ENCODE peak calls at places on chromosomes 1 and 21, in four cellular contexts. K is fibroblast of lung, S is heart left ventricle, A is ascending aorta. C is an unnamed sample.

GRCh38 chr1:116265931-116266863 is 106.8 kb upstream of the ATP1A1 start:
- DNase-seq in K (no peak), S (no peak), A (no peak), C (no peak)

GRCh38 chr1:226661965-226662364 is 77.1 kb downstream of the ITPKB start:
- DNase-seq in K (peak), S (no peak), A (no peak), C (peak)

GRCh38 chr1:25031601-25031965 is 101.5 kb upstream of the RUNX3 start:
- DNase-seq in K (no peak), S (no peak), A (no peak), C (no peak)

GRCh38 chr1:93907718-93908117 is 1.5 kb downstream of the GCLM start:
- DNase-seq in K (peak), S (peak), A (no peak), C (peak)

GRCh38 chr1:78665809-78666208 is 16.2 kb downstream of the IFI44 start:
- DNase-seq in K (no peak), S (no peak), A (no peak), C (no peak)

GRCh38 chr1:225508538-225509375 is 80.9 kb upstream of the LBR start:
- DNase-seq in K (peak), S (peak), A (peak), C (peak)

GRCh38 chr1:151416231-151416630 is 16.9 kb downstream of the PSMB4 start:
- DNase-seq in K (peak), S (no peak), A (no peak), C (no peak)

GRCh38 chr1:112995890-112996289 is 39.9 kb upstream of the SLC16A1 start:
- DNase-seq in K (no peak), S (no peak), A (no peak), C (no peak)

GRCh38 chr1:226318471-226318870 is 9.5 kb upstream of the LIN9 start:
- DNase-seq in K (no peak), S (no peak), A (no peak), C (no peak)

GRCh38 chr1:91749690-91750335 is 136.1 kb downstream of the TGFBR3 start:
- DNase-seq in K (no peak), S (no peak), A (no peak), C (no peak)

GRCh38 chr1:37392051-37392450 is 82.3 kb upstream of the ZC3H12A start:
- DNase-seq in K (no peak), S (no peak), A (no peak), C (no peak)

GRCh38 chr1:83632906-83633305 is 366.0 kb downstream of the TTLL7 start:
- DNase-seq in K (no peak), S (no peak), A (no peak), C (no peak)

GRCh38 chr21:41152149-41152548 is 15.8 kb upstream of the BACE2 start:
- DNase-seq in K (no peak), S (no peak), A (no peak), C (no peak)

GRCh38 chr21:30882907-30883597 is 1.7 kb upstream of the KRTAP11-1 start:
- DNase-seq in K (no peak), S (no peak), A (no peak), C (no peak)

GRCh38 chr1:33426906-33427305 is 4.0 kb downstream of the PHC2 start:
- DNase-seq in K (no peak), S (no peak), A (no peak), C (peak)

GRCh38 chr1:9373614-9374013 is 80.9 kb downstream of the SPSB1 start:
- DNase-seq in K (no peak), S (no peak), A (no peak), C (no peak)

GRCh38 chr1:9371951-9372350 is 79.3 kb downstream of the SPSB1 start:
- DNase-seq in K (no peak), S (no peak), A (no peak), C (no peak)

GRCh38 chr1:9369964-9370788 is 77.5 kb downstream of the SPSB1 start:
- DNase-seq in K (no peak), S (no peak), A (no peak), C (no peak)

GRCh38 chr1:9368356-9368755 is 75.7 kb downstream of the SPSB1 start:
- DNase-seq in K (no peak), S (no peak), A (no peak), C (no peak)

GRCh38 chr1:9371391-9371935 is 78.8 kb downstream of the SPSB1 start:
- DNase-seq in K (peak), S (peak), A (peak), C (peak)
- H3K4me3 ChIP-seq in K (no peak), S (no peak), A (no peak), C (no peak)

DNA sequence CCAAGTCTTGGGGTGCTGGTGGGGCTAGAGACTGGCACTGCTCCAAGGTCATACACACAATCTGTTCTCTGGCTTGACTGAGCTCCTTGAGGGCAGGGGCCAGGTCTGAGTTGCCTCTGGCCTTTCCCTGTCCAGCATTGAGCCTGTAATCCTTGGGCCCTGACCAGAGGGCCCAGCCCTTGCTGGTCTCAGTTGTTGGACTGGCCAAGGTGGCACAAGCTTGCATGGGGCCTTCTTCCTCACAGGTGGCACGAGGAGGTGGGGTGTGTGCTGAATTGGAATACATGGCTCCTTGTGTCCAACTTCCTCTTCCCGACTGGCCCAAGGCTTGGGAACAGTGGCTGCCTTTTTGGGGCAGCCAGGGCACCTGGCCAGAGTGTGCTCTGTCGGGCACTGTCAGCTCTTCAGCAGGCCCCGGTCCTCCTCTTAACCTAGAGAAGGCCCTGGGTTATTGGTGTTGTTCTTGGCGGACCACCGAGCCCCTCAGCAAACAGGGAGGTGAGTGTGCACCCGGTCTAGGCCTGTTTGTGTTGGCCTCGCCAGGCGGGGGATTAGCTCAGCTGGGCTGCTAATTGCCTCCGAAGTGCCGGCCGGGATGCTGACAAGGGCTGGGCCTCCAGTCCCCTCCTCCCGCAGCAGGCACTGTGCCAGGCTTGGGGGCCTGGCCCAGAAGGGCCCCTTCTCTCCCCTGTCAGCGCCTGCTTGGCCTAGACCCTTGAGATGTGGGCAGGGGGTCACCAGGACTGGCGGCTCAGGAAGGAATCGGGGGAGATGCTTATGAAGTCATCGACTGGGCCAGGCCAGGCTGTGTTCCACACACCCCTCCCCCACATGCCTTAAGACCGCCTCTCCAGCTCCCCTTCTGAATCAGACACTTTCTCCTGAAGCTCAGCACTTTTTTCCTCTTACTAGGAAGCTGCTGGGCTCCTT is 28.5 kb downstream of the WNT4 start:
- DNase-seq in K (peak), S (no peak), A (peak), C (peak)
- TF ChIP-seq CTCF in K (no peak), S (no peak), A (no peak), C (no peak)

GRCh38 chr1:155062151-155062686 is 1.3 kb upstream of the EFNA4 start:
- DNase-seq in K (no peak), S (no peak), A (no peak), C (no peak)
- H3K4me3 ChIP-seq in K (no peak), S (peak), A (no peak), C (no peak)

DNA sequence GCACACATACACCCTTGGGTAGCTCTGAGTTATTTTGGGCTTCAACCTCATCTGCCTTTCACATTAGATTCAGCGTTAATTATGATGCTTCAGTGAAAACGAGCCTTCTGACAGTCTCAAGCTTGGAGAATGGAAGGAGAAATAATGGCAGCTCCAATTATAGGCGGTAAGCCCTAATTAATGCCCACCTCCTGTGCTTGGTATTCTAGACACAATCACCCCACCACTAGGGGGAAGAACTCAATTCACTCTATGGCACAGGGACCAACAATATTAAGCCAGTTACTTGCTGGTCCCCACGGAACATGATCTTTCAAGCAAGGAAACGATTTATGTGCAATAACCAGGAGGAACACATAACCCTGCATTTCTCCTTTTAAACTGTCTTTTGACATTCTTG is 397.9 kb downstream of the BRINP2 start:
- DNase-seq in K (no peak), S (no peak), A (no peak), C (no peak)
- TF ChIP-seq CTCF in K (no peak), S (no peak), A (no peak), C (no peak)

DNA sequence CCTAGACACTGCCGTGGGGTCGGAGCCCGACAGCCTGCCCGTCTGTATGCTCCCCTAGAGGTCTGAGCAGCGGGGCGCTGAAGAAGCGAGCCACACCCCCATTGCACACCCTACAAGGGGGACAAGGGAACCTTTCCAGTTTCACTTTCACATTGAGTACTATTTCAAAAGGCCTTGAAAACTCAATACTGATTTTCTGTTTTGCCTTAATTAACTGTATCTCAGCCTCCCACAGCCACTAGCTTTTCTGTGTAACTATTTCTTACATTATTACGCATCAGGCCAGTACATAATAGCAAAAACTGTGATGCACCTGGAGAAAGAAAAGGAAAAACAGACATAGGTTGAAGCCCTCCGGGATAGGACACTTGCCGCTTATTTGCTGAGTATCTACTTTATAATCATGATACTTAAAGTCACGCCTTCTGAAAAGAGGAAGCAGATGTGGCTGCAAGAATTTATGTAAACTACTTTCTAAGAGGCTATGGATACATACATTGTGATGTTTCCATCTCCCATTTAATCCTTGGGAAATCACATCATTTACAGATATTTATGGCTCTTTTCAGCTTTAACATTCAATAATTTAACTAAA is 1719.5 kb downstream of the MRPL39 start:
- DNase-seq in K (no peak), S (no peak), A (no peak), C (no peak)
- H3K4me3 ChIP-seq in K (no peak), S (no peak), A (no peak), C (no peak)

GRCh38 chr1:53543130-53543770 is 84.1 kb downstream of the DMRTB1 start:
- DNase-seq in K (no peak), S (no peak), A (no peak), C (peak)

GRCh38 chr1:53540604-53541262 is 81.5 kb downstream of the DMRTB1 start:
- DNase-seq in K (no peak), S (no peak), A (no peak), C (no peak)

GRCh38 chr1:53541263-53541625 is 82.0 kb downstream of the DMRTB1 start:
- DNase-seq in K (no peak), S (no peak), A (no peak), C (no peak)

GRCh38 chr1:53542551-53542950 is 83.4 kb downstream of the DMRTB1 start:
- DNase-seq in K (no peak), S (no peak), A (no peak), C (no peak)

GRCh38 chr1:53541761-53542550 is 82.8 kb downstream of the DMRTB1 start:
- DNase-seq in K (peak), S (no peak), A (no peak), C (peak)
- TF ChIP-seq CTCF in K (no peak), S (no peak), A (peak), C (peak)

C was measured in foreskin fibroblast.